ENCODE peak calls at places on chromosomes 11 and 22, in eight cellular contexts. J, Z, I, P, B, G, Q and K are unnamed samples.

GRCh38 chr11:61542024-61542461 is 33.5 kb downstream of the LRRC10B start:
- DNase-seq in J (peak), Z (no peak), I (no peak), P (no peak), B (no peak), G (no peak), Q (no peak), K (no peak)

GRCh38 chr11:76753950-76754349 is 29.2 kb upstream of the TSKU start:
- DNase-seq in J (no peak), Z (no peak), I (no peak), P (no peak), B (no peak), G (no peak), Q (no peak), K (no peak)

GRCh38 chr11:111409915-111410314 is 30.8 kb upstream of the POU2AF1 start:
- DNase-seq in J (no peak), Z (no peak), I (no peak), P (peak), B (no peak), G (no peak), Q (no peak), K (no peak)

GRCh38 chr11:64428685-64429084 is 69.7 kb downstream of the RPS6KA4 start:
- DNase-seq in J (no peak), Z (no peak), I (no peak), P (no peak), B (no peak), G (no peak), Q (no peak), K (no peak)

GRCh38 chr11:78203184-78203583 is 14.5 kb downstream of the USP35 start:
- DNase-seq in J (no peak), Z (no peak), I (no peak), P (no peak), B (no peak), G (no peak), Q (no peak), K (no peak)

GRCh38 chr11:26958005-26958404 is 35.9 kb upstream of the FIBIN start:
- DNase-seq in J (no peak), Z (no peak), I (no peak), P (peak), B (no peak), G (no peak), Q (no peak), K (no peak)

GRCh38 chr11:64716471-64717267 is 6.3 kb downstream of the NRXN2 start:
- DNase-seq in J (no peak), Z (no peak), I (no peak), P (no peak), B (no peak), G (no peak), Q (no peak), K (no peak)

GRCh38 chr11:115709297-115709696 is 205.1 kb upstream of the CADM1 start:
- DNase-seq in J (no peak), Z (no peak), I (no peak), P (no peak), B (no peak), G (no peak), Q (no peak), K (no peak)

GRCh38 chr22:19109198-19110063 is 12.8 kb downstream of the DGCR2 start:
- DNase-seq in J (peak), Z (peak), I (peak), P (peak), B (no peak), G (no peak), Q (no peak), K (no peak)

GRCh38 chr11:86202013-86202336 is 42.6 kb upstream of the EED start:
- DNase-seq in J (no peak), Z (no peak), I (no peak), P (peak), B (no peak), G (no peak), Q (no peak), K (no peak)

GRCh38 chr11:111729441-111729840 is 36.7 kb downstream of the PPP2R1B start:
- DNase-seq in J (peak), Z (peak), I (no peak), P (no peak), B (no peak), G (no peak), Q (no peak), K (no peak)

GRCh38 chr22:42410708-42411107 is 21.5 kb downstream of the NFAM1 start:
- DNase-seq in J (no peak), Z (no peak), I (no peak), P (no peak), B (no peak), G (no peak), Q (no peak), K (no peak)

GRCh38 chr11:64164392-64165312 is 1.3 kb downstream of the MACROD1 start:
- DNase-seq in J (no peak), Z (no peak), I (peak), P (no peak), B (peak), G (peak), Q (no peak), K (no peak)

GRCh38 chr11:26276798-26277424 is 55.0 kb upstream of the ANO3 start:
- DNase-seq in J (peak), Z (peak), I (no peak), P (peak), B (no peak), G (peak), Q (peak), K (peak)

GRCh38 chr11:85718991-85719807 is 33.2 kb upstream of the CCDC89 start:
- DNase-seq in J (peak), Z (peak), I (peak), P (no peak), B (no peak), G (peak), Q (peak), K (no peak)

GRCh38 chr11:94664336-94664735 is 97.2 kb downstream of the PIWIL4 start:
- DNase-seq in J (no peak), Z (no peak), I (no peak), P (no peak), B (no peak), G (no peak), Q (no peak), K (peak)

GRCh38 chr22:24875862-24876506 is 70.0 kb downstream of the SGSM1 start:
- DNase-seq in J (peak), Z (no peak), I (no peak), P (peak), B (no peak), G (no peak), Q (no peak), K (no peak)

GRCh38 chr22:43226368-43226979 is 39.5 kb upstream of the TTLL12 start:
- DNase-seq in J (peak), Z (peak), I (no peak), P (no peak), B (no peak), G (no peak), Q (no peak), K (no peak)

GRCh38 chr11:122241561-122241960 is 125.5 kb upstream of the BLID start:
- DNase-seq in J (no peak), Z (no peak), I (no peak), P (no peak), B (no peak), G (no peak), Q (no peak), K (no peak)

GRCh38 chr11:72081856-72082255 is 1.2 kb downstream of the LRRC51 start:
- DNase-seq in J (no peak), Z (no peak), I (no peak), P (no peak), B (peak), G (no peak), Q (no peak), K (peak)

GRCh38 chr11:71946144-71946571 is 17.3 kb downstream of the RNF121 start:
- DNase-seq in J (peak), Z (peak), I (no peak), P (no peak), B (no peak), G (no peak), Q (peak), K (no peak)

DNA sequence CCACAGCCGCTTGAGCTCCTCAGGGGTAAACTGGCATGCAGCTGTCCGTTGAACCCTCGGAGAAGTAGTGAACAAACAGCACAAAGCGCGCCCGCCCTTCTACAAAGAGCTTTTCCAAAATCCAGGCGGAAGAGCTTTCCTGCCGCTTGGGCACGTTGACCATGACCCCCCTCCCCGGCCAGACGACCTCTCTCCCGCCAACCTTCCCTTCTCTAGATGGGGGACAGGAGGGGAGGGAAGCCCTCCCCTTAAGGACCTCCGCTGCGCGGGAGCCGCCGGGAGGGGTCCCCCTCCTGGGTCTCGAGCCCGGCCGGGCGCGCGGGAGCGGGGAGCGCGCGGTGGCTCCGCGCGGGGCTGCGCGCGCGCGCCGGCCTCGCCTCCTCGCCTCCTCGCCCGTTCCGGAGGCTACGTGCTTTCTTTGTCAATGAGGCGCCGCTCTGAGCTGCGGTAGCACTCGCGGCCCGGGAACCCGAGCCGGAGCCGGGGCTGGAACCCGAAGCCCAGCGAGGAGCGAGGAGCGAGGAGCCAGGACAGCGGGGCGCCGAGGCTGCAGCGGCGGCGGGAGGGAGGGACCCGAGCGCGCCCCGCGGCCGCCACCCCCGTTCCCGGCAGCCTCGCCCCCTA is 118.6 kb downstream of the HIPK3 start:
- DNase-seq in J (peak), Z (peak), I (no peak), P (peak), B (no peak), G (no peak), Q (peak), K (peak)
- TF ChIP-seq CTCF in J (no peak), Z (no peak), I (no peak), P (peak), B (no peak), G (no peak), Q (no peak), K (no peak)

GRCh38 chr11:66882540-66882939 is 25.7 kb downstream of the LRFN4 start:
- DNase-seq in J (no peak), Z (no peak), I (no peak), P (no peak), B (peak), G (no peak), Q (no peak), K (no peak)
- H3K4me3 ChIP-seq in J (no peak), Z (no peak), I (peak), P (no peak), B (no peak), G (no peak), Q (no peak), K (no peak)

GRCh38 chr22:22408731-22409696 is 99.5 kb downstream of the ZNF280B start:
- DNase-seq in J (peak), Z (no peak), I (no peak), P (peak), B (no peak), G (no peak), Q (peak), K (no peak)
- TF ChIP-seq CTCF in J (peak), Z (peak), I (no peak), P (peak), B (peak), G (peak), Q (peak), K (peak)

GRCh38 chr11:73981051-73981805 is 1.4 kb downstream of the UCP2 start:
- DNase-seq in J (no peak), Z (no peak), I (no peak), P (peak), B (no peak), G (no peak), Q (no peak), K (peak)
- H3K4me3 ChIP-seq in J (peak), Z (peak), I (peak), P (peak), B (peak), G (peak), Q (peak), K (peak)

DNA sequence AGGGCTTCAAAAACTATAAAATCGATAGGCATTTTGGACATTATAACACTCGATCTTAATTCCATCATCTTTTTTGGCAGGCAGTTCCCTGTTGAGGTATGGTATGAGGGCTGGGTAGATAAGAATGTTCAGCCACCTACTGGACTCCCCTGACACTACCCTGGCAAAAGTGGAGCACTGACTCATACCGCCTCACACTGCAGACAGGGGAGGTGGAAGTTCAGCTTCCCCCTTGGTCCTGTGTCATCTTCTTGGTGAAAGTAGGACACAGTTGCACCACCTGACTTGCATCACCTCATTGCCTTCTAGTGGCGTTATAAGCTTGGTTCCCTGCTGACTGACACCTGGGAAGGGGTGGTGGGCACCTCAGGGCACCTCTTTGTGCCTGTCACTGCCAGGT is 30.4 kb downstream of the PAAF1 start:
- DNase-seq in J (peak), Z (no peak), I (no peak), P (no peak), B (no peak), G (no peak), Q (peak), K (no peak)
- TF ChIP-seq CTCF in J (peak), Z (no peak), I (no peak), P (no peak), B (no peak), G (peak), Q (peak), K (no peak)

GRCh38 chr11:6319001-6319878 is 1.1 kb downstream of the CAVIN3 start:
- DNase-seq in J (peak), Z (peak), I (peak), P (no peak), B (peak), G (peak), Q (no peak), K (no peak)
- H3K4me3 ChIP-seq in J (peak), Z (peak), I (peak), P (no peak), B (peak), G (peak), Q (peak), K (peak)

DNA sequence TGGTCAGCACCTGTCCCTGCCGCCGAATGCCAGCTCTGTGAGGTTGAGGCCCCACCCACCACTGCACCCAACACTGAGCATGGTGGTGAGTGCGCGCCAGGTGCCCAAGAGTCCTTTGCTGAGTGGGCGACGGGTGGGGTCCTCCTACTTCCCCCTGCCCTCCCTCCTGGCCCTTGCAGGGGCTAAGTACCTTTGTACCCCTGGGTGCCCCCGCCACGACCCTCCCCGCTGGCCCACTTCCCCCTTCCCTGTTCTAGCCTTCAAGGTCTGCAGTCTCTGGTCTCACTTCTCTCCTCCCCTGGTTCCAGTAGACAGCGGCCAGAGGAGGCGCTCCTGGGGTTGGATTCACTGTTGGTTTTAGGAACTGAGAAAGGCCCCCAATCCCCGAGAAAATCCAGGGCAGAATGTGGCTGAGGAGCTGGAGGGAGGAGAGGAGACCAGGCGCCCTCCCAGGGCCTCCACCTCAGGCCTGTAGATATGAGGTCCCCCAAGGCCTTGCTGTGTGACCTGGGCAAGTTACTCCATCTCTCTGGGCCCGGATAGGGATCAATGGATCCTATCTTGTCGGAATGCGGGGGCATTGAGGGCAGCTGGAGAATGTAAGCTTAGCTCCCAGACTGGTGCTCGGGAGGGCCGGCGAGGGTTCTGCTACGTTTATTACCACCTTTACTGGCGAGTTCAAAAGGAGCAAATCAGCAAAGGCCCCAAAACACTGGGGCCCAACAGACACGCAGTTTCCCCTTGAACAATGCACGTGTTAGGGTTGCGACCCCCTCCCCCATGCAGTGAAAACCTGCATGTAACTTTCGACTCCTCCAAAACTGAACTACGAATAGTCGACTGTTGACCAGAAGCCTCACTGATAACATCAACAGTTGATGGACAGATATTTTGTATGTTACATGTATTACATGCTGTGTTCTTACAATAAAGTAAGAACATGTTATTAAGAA is 31.9 kb upstream of the SMIM38 start:
- DNase-seq in J (no peak), Z (no peak), I (no peak), P (no peak), B (no peak), G (no peak), Q (no peak), K (no peak)
- TF ChIP-seq CTCF in J (no peak), Z (no peak), I (no peak), P (no peak), B (no peak), G (no peak), Q (no peak), K (peak)

DNA sequence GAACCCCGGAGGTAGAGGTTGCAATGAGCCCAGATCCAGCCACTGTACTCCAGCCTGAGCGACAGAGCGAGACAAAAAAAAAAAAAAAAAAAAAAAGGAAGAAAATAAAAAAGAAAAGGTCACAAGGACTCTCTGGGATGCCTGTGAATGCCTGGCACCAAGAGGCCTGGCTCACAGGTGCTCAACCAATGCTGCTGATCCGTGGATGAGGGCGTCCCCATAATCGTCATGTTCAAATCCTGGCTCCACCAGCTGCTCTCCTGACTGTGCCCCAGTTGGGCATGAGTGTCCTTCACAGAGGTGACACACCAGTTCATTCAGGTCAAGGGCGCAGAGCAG is 645 bp upstream of the GAS2L1 start:
- DNase-seq in J (no peak), Z (no peak), I (no peak), P (no peak), B (no peak), G (no peak), Q (no peak), K (no peak)
- H3K4me3 ChIP-seq in J (peak), Z (no peak), I (no peak), P (no peak), B (peak), G (peak), Q (peak), K (peak)